ENCODE peak calls at places on chromosomes 2 and 18, in four cellular contexts. B is HCT116, N is SK-N-SH, X is K562. Y is an unnamed sample.

GRCh38 chr2:59196511-59196910 is 955.4 kb upstream of the FANCL start:
- DNase-seq in N (no peak), B (no peak), X (no peak), Y (no peak)

GRCh38 chr2:168926621-168927386 is 25.7 kb downstream of the G6PC2 start:
- DNase-seq in X (no peak), N (no peak), B (no peak), Y (no peak)

GRCh38 chr2:224922142-224922727 is 120.0 kb downstream of the DOCK10 start:
- DNase-seq in N (no peak), X (no peak), B (no peak), Y (no peak)

GRCh38 chr2:11996618-11997017 is 250.2 kb downstream of the LPIN1 start:
- DNase-seq in N (no peak), B (no peak), X (no peak), Y (no peak)

GRCh38 chr2:65377556-65378307 is 54.7 kb downstream of the SPRED2 start:
- DNase-seq in B (no peak), X (peak; percentile 53), N (no peak), Y (no peak)

GRCh38 chr2:40665493-40666232 is 213.8 kb upstream of the SLC8A1 start:
- DNase-seq in X (no peak), N (no peak), B (no peak), Y (no peak)

GRCh38 chr18:7272268-7273049 is 41.6 kb downstream of the LRRC30 start:
- DNase-seq in B (no peak), N (peak; percentile 71), X (peak; percentile 43), Y (peak; percentile 55)

GRCh38 chr2:46367286-46367685 is 70.1 kb downstream of the EPAS1 start:
- DNase-seq in N (no peak), X (no peak), B (no peak), Y (no peak)

GRCh38 chr2:205686231-205687017 is 4.1 kb downstream of the NRP2 start:
- DNase-seq in B (no peak), N (peak; percentile 69), X (no peak), Y (no peak)

GRCh38 chr2:124024491-124025348 is at the start of gene CNTNAP5:
- DNase-seq in B (no peak), N (peak; percentile 89), X (peak; percentile 21), Y (no peak)

GRCh38 chr18:37649416-37649815 is 83.8 kb upstream of the CELF4 start:
- DNase-seq in X (no peak), N (no peak), B (no peak), Y (no peak)

GRCh38 chr18:31197676-31198075 is 35.0 kb upstream of the DSC1 start:
- DNase-seq in X (peak; percentile 44), N (no peak), B (peak; percentile 23), Y (no peak)
- TF ChIP-seq ELF1 in X (no peak), N (no peak), B (no peak), Y (no peak)

DNA sequence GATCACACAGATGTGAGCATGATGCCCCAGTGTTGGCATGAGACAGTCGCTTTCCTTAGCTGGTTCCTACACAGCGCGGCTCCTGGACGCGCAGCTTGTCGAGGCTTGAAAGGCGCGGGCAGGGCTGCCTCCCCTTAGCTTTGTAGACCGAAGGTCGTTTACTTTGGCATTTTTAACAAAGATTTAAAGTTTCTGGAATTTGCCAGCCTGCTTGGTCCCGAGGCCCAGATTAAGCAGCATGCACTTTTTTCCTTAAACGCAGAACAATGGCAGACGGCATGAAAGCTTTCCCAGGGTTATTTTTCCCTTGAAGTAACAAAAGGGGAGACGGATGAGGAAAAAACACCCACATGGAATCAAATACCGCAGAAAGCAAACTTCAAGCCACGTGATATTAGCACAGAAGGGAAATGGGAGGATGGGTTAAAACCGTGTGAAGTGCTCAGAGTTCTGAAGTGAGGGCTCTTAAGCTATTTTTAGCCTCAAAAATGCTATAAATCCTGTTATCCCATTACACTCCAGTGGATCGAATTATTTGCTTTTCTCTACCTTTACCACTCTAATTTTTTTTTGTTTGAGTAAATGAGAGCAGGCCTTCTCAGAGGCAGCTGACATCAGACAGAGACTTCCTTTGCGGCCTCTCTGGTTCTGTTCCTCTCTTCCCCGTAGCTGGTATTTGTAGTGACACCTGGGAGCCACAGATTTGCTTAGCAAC is 55.7 kb downstream of the NPAS2 start:
- DNase-seq in X (no peak), N (no peak), B (no peak), Y (peak; percentile 92)
- TF ChIP-seq ELF1 in X (no peak), N (no peak), B (no peak), Y (no peak)

GRCh38 chr2:112728029-112728362 is 7.2 kb downstream of the NT5DC4 start:
- DNase-seq in B (no peak), N (no peak), X (peak; percentile 87), Y (no peak)
- TF ChIP-seq ELF1 in B (no peak), N (no peak), X (no peak), Y (no peak)

DNA sequence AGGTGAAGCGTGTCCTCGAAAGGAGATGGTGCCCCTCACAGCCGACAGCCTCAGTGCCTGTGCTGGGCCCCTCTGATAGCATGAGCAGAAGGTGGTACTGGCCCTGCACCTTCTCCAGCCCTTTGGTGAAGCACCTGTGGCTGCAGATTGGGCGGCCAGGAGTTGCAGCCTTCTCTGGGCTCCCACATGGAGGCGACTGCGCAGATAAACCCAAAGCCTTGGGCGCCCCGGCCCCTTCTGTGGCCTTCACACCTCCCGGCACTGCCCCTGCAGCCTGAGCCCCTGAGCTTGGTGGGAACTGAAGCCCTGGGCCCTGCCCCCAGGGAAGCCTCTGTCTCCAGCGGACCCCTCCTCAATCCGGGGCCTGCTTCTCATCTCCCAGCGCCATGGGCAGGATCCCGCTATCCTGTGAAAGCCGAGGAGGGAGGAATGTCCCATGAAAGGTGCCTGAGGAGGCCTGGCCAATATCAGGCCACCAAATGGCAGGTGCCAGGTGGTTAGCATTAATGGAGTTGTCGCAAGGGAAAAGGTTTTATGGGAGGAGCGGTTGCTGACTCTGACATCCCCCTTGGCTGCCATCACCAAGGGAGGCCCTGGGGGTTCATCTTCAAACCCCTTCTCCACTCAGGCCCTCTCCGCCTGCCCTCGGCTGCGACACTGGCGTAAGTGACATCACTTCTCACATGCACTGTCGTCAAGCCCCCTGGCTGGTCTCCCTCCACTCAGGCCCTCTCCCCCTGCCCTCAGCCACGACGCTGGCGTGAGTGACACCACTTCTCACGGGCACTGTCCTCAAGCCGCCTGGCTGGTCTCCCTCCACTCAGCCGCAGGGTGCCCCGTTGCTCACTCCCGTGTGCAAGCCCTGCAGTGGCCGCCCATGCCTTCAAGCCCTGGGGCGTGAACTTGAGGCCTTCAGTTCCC is 62.4 kb downstream of the DDX1 start:
- DNase-seq in X (no peak), B (no peak), N (no peak), Y (no peak)
- TF ChIP-seq ELF1 in X (no peak), B (no peak), N (no peak), Y (no peak)

DNA sequence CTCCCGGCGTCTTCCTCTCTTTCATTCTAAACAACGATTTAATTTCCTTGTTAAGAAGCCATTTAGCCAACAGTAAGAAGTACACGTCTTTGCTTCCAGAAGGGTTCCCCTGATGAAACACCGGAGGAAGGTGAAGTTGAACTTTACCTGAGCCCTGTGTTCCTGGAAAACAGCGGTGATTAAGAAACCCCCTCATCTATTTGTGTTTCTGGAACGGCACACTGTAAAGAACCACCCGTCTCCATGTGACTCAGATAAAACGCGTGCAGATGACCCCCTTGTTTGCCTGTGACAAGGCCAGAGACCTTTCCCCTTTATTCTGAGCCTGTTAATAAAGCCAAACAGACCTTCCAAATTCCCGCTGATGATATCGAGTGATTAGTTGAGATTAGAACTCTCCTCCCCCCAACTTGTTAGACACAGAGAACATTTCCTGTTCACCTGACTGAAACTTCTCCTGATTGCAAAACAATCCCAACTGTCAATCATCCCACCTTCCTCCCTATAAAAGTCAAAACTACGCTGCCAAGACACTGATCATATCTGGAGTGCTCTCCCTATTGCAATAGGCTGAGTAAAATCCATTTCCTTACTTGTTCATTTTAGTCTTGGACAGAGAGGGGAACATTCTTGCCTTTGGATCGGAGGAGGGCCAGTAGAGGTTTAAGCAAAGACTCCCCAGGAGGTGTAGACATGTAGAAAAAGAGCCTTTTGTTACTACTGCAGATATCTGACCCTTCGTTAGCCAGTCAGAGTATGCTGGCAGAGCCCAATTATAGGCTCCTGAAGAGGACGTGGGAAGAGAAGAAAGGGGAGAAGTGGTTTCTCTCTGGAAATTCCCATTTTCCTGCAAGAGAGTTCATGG is 883 bp upstream of the IWS1 start:
- DNase-seq in X (peak; percentile 51), B (peak; percentile 31), N (peak; percentile 44), Y (peak; percentile 68)
- TF ChIP-seq ELF1 in X (no peak), B (no peak), N (no peak), Y (no peak)

DNA sequence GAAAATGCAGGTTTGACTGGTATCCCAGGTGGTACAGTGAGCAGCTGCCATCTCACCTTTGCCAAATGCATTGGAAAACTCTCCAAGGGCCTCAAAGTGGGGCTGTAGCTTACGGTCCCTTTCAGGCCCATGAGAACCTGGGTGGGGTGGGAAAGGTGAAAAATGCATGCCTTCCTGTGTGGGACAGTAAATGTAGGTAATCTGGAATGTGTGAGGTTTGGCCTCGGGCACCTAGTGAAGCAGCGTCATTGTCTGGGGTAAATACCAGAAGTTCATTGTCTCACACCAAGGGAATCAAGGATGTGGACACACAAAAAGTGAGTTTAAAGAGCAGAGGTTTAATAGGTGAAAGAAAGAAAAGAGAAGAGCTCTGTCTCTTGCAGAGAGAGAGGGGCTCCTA is 36.6 kb downstream of the TIMM21 start:
- DNase-seq in X (no peak), B (no peak), N (no peak), Y (no peak)
- TF ChIP-seq ELF1 in X (no peak), B (no peak), N (no peak), Y (no peak)

GRCh38 chr2:171323971-171324528 is 109.7 kb downstream of the METTL8 start:
- DNase-seq in B (no peak), X (no peak), N (no peak), Y (peak; percentile 85)

GRCh38 chr2:171330155-171330956 is 103.4 kb downstream of the METTL8 start:
- DNase-seq in B (no peak), N (no peak), X (no peak), Y (no peak)

GRCh38 chr2:171325886-171326585 is 107.8 kb downstream of the METTL8 start:
- DNase-seq in B (no peak), X (no peak), N (no peak), Y (no peak)

GRCh38 chr2:171327043-171327496 is 106.7 kb downstream of the METTL8 start:
- DNase-seq in N (no peak), X (no peak), B (no peak), Y (no peak)
- TF ChIP-seq ELF1 in N (no peak), X (no peak), B (no peak), Y (no peak)